ENCODE peak calls at places on chromosome X, in six cellular contexts. X, S, Z, R, V and N are unnamed samples.

GRCh38 chrX:63349307-63349706 is 1.8 kb downstream of the SPIN4 start:
- DNase-seq in X (peak), S (no peak), Z (no peak), R (no peak), V (no peak), N (peak)

GRCh38 chrX:22652596-22652995 is 347.2 kb upstream of the DDX53 start:
- DNase-seq in X (no peak), S (no peak), Z (no peak), R (no peak), V (no peak), N (no peak)

GRCh38 chrX:71105638-71106037 is 902 bp downstream of the CXorf65 start:
- DNase-seq in X (no peak), S (no peak), Z (no peak), R (no peak), V (no peak), N (no peak)

GRCh38 chrX:153900806-153901752 is 3.4 kb upstream of the AVPR2 start:
- DNase-seq in X (peak), S (peak), Z (peak), R (peak), V (peak), N (peak)

GRCh38 chrX:44282753-44283152 is 60.7 kb downstream of the EFHC2 start:
- DNase-seq in X (no peak), S (no peak), Z (no peak), R (no peak), V (no peak), N (no peak)

GRCh38 chrX:133218329-133218728 is at the start of gene TFDP3:
- DNase-seq in X (no peak), S (no peak), Z (no peak), R (no peak), V (no peak), N (no peak)

GRCh38 chrX:52380993-52381392 is 12.2 kb downstream of the XAGE2 start:
- DNase-seq in X (no peak), S (no peak), Z (no peak), R (no peak), V (no peak), N (no peak)

GRCh38 chrX:81337805-81338204 is 135.9 kb downstream of the SH3BGRL start:
- DNase-seq in X (no peak), S (no peak), Z (no peak), R (no peak), V (no peak), N (no peak)

GRCh38 chrX:118961866-118962560 is 12.4 kb upstream of the LONRF3 start:
- DNase-seq in X (no peak), S (no peak), Z (no peak), R (no peak), V (no peak), N (no peak)

GRCh38 chrX:28649541-28649940 is 62.3 kb downstream of the IL1RAPL1 start:
- DNase-seq in X (no peak), S (no peak), Z (no peak), R (no peak), V (no peak), N (no peak)

GRCh38 chrX:108304210-108304609 is 134.0 kb downstream of the COL4A6 start:
- DNase-seq in X (no peak), S (no peak), Z (no peak), R (no peak), V (no peak), N (peak)

GRCh38 chrX:13254076-13254785 is 65.6 kb downstream of the ATXN3L start:
- DNase-seq in X (no peak), S (no peak), Z (no peak), R (no peak), V (no peak), N (no peak)

GRCh38 chrX:129115104-129115503 is 408.2 kb downstream of the SMARCA1 start:
- DNase-seq in X (no peak), S (no peak), Z (no peak), R (no peak), V (no peak), N (peak)

GRCh38 chrX:10847333-10847732 is 226.9 kb upstream of the MID1 start:
- DNase-seq in X (no peak), S (no peak), Z (no peak), R (no peak), V (no peak), N (no peak)

GRCh38 chrX:103124284-103124683 is 31.3 kb upstream of the NXF3 start:
- DNase-seq in X (no peak), S (no peak), Z (no peak), R (no peak), V (no peak), N (no peak)